ENCODE peak calls at places on chromosomes 13 and 19, in six cellular contexts. R is pancreas, L is suprapubic skin, M is body of pancreas, V is Panc1, O is fibroblast of lung. W is an unnamed sample.

GRCh38 chr13:92379371-92379770 is 847.2 kb upstream of the GPC6 start:
- DNase-seq in R (no peak), L (no peak), M (no peak), V (no peak), O (no peak), W (no peak)

GRCh38 chr19:35712910-35713845 is 4.6 kb upstream of the KMT2B start:
- DNase-seq in R (no peak), L (no peak), M (no peak), V (no peak), O (no peak), W (no peak)

GRCh38 chr13:48828962-48829405 is 146.7 kb upstream of the FNDC3A start:
- DNase-seq in R (no peak), L (no peak), M (no peak), V (no peak), O (no peak), W (peak; percentile 50)

GRCh38 chr19:7729831-7730285 is 2.1 kb downstream of the CLEC4G start:
- DNase-seq in R (no peak), L (no peak), M (no peak), V (no peak), O (no peak), W (no peak)

GRCh38 chr13:79096099-79096498 is 310.0 kb downstream of the RBM26 start:
- DNase-seq in R (no peak), L (no peak), M (no peak), V (no peak), O (no peak), W (no peak)

GRCh38 chr19:2618611-2619010 is 83.9 kb downstream of the GNG7 start:
- DNase-seq in R (no peak), L (no peak), M (no peak), V (no peak), O (peak; percentile 45), W (peak; percentile 71)

GRCh38 chr19:13790354-13790753 is 4.9 kb upstream of the ZSWIM4 start:
- DNase-seq in R (no peak), L (no peak), M (no peak), V (no peak), O (no peak), W (no peak)

GRCh38 chr13:70253834-70254233 is 145.6 kb upstream of the KLHL1 start:
- DNase-seq in R (no peak), L (no peak), M (no peak), V (no peak), O (peak; percentile 28), W (no peak)

GRCh38 chr13:75271851-75272250 is 210.1 kb downstream of the TBC1D4 start:
- DNase-seq in R (no peak), L (no peak), M (no peak), V (no peak), O (peak; percentile 12), W (no peak)

GRCh38 chr13:110593430-110594130 is 21.8 kb upstream of the NAXD start:
- DNase-seq in R (no peak), L (no peak), M (no peak), V (no peak), O (peak; percentile 73), W (peak; percentile 49)

DNA sequence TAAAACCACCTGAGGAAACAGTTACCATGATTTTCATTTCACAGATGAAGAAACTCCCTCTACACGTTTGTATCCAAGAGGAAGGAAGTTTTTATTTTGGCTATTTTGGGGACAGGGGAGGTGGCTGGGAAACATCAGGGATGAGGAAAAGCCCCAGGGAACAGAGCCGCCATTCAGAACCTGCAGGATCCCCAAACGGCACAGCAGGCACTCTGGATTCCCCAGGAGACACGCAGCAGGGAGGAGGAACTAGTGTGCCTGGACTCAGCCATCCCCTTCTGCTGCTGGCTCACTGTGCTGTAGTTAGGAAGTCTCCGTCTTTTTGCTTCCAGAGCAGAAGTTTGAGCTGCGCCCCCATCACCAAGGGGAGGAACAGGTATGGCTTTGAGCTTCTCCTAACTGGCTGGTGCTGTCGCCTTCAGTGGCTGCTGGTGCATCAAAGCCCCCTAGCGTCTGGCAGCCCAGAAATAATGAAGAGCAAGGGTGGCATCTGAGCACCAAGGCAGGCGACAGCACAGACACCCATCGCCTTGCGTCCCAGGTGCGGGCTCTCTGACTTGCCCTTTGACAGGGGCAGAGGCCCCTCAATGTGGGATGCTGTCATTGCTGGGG is 4.2 kb downstream of the NAPA start:
- DNase-seq in R (peak; percentile 44), L (no peak), M (no peak), V (no peak), O (no peak), W (peak; percentile 45)
- H3K9me3 ChIP-seq in R (no peaks in the 10 kb centered on the region), L (no peaks in the 10 kb centered on the region), M (no peaks in the 10 kb centered on the region), V (no peaks in the 10 kb centered on the region), O (no peaks in the 10 kb centered on the region), W (no peaks in the 10 kb centered on the region)

GRCh38 chr19:38834590-38834989 is 3.0 kb upstream of the ECH1 start:
- DNase-seq in R (no peak), L (no peak), M (no peak), V (no peak), O (no peak), W (no peak)

GRCh38 chr19:38838208-38838985 is 6.8 kb upstream of the ECH1 start:
- DNase-seq in R (no peak), L (no peak), M (no peak), V (no peak), O (no peak), W (no peak)

GRCh38 chr19:38837304-38837626 is 5.7 kb upstream of the ECH1 start:
- DNase-seq in R (no peak), L (no peak), M (no peak), V (no peak), O (no peak), W (no peak)

GRCh38 chr19:38837656-38838121 is 6.1 kb upstream of the ECH1 start:
- DNase-seq in R (no peak), L (no peak), M (no peak), V (no peak), O (no peak), W (no peak)

DNA sequence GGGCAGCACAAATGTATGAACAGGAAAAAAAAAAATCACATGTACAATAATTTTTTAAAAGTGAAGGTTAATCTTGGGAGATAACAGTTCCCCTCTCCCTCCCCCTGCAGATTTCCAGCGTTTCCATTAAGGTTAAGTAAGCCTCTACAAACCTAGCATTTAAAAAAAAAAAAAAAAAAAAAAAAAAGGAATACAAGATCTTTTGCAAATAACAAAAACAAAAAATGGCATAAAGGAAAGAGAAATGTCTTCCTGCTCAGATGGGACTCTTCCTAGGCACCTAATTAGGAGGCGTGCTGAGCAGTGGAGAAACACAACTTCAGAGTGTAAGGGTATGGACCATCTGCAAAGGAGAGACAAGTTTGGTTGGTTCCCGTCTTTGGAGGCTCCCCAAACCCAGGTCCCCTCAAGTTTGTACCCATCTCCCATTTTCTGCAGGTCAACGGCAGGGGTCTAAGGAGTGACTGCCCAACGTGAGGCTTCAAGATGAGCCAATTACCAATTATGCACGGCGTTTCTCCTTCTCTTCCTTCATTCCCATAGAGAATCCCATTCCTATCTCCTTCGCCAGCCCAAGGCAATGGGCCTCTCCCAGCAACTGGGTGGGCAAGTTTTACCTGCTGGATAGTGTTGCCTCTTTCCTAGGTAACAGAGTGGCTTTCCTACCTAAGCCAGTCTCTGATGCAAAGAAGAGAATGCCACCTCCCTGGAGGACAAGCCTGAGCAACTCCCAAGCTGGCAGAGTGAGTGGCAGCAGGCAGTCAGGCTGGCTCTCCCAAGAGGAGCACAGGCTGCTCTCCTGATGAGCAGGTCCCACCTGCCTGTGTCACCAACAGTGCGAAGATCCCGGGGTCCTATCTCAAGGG is 5.1 kb upstream of the ECH1 start:
- DNase-seq in R (no peak), L (no peak), M (no peak), V (no peak), O (no peak), W (no peak)
- H3K36me3 ChIP-seq in R (peaks cover 55% of the 10 kb centered on the region), L (peaks cover 57% of the 10 kb centered on the region), M (peaks cover 38% of the 10 kb centered on the region), V (peaks cover 53% of the 10 kb centered on the region), O (peaks cover 38% of the 10 kb centered on the region), W (peaks cover 65% of the 10 kb centered on the region)

DNA sequence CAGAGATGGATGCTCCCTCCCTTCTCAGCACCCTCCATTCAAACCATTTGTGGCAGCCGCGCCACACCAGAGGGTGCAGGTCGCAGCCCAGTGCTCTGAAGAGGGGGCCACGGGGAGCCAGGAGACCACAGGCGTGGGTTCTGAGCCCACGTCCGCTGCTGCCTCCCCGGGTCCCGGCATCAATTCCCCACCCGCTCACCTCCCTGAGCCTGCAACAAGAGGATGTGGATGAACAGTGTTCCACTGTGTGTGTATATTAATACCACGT is 120.1 kb upstream of the VSTM2B start:
- DNase-seq in R (no peak), L (no peak), M (no peak), V (no peak), O (no peak), W (no peak)
- H3K27ac ChIP-seq in R (no peak overlapping the region), L (no peak overlapping the region), M (no peak overlapping the region), V (no peak overlapping the region), O (no peak overlapping the region), W (no peak overlapping the region)

GRCh38 chr13:42466609-42467008 is 107.3 kb upstream of the TNFSF11 start:
- DNase-seq in R (no peak), L (no peak), M (no peak), V (no peak), O (no peak), W (no peak)

DNA sequence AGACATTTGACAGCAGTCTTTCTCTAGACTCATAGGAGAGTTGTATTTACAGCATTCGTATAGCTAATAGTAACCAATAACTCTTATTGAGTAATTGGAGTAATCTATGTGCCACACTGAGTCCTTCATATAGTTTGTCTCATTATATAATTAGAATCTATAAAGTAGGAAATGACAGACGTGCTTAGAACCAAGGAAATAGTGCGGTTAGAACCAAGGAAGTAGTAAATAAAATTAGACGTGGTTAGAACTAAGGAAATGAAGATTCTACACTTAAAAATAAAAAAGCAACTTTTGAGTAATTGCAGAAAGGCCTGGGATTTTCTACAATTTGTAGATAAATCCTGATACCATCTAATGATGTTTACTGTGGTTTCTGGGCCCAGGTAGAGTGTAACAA is 107.8 kb upstream of the TNFSF11 start:
- DNase-seq in R (no peak), L (no peak), M (no peak), V (no peak), O (no peak), W (no peak)
- H3K9me3 ChIP-seq in R (no peaks in the 10 kb centered on the region), L (no peaks in the 10 kb centered on the region), M (no peaks in the 10 kb centered on the region), V (no peaks in the 10 kb centered on the region), O (no peaks in the 10 kb centered on the region), W (peaks cover 3% of the 10 kb centered on the region)

DNA sequence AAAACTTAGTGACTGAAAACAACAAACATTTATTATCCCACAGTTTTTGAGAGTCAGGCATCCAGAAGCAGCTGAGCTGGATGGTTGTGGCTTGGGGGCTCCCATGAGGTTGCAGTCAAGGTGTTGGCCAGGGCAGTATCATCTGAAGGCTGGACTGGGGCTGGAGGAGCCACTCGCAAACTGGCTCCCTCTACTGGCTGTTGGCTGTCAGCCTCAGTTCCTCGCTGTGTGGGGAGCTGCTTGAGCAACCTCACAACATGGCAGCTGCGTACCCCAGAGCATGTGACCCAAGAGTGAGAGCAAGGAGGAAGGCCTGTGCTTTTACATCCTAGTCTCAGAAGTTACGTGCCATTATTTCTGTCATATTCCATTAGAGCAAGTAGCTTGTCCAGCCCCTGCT is 9.7 kb downstream of the YJU2 start:
- DNase-seq in R (no peak), L (no peak), M (no peak), V (no peak), O (no peak), W (no peak)
- H3K36me3 ChIP-seq in R (peaks cover 93% of the 10 kb centered on the region), L (peaks cover 99% of the 10 kb centered on the region), M (peaks cover 32% of the 10 kb centered on the region), V (no peaks in the 10 kb centered on the region), O (peaks cover 20% of the 10 kb centered on the region), W (peaks cover 86% of the 10 kb centered on the region)